ENCODE peak calls at places on chromosomes 3 and 15, in nine cellular contexts. One of them, this sample, is unnamed.

GRCh38 chr15:62545392-62546227 is 380.5 kb upstream of the C2CD4B start:
- DNase-seq in astrocyte of the cerebellum: peak
- DNase-seq in hepatic stellate cell: no peak
- DNase-seq in stimulated activated CD4-positive, alpha-beta T cell treated with anti-CD3 and anti-CD28 coated beads, Interleukin-4, amount 100 ng/mL, for 48 hours: no peak
- DNase-seq in ELF-1: no peak
- DNase-seq in HEK293T: no peak
- DNase-seq in HS-27A: no peak
- DNase-seq in fibroblast of lung: peak
- DNase-seq in ovary: no peak
- DNase-seq in this sample: no peak

GRCh38 chr3:174986685-174987084 is 127.6 kb downstream of the NAALADL2 start:
- DNase-seq in astrocyte of the cerebellum: no peak
- DNase-seq in hepatic stellate cell: peak
- DNase-seq in stimulated activated CD4-positive, alpha-beta T cell treated with anti-CD3 and anti-CD28 coated beads, Interleukin-4, amount 100 ng/mL, for 48 hours: no peak
- DNase-seq in ELF-1: no peak
- DNase-seq in HEK293T: no peak
- DNase-seq in HS-27A: no peak
- DNase-seq in fibroblast of lung: peak
- DNase-seq in ovary: no peak
- DNase-seq in this sample: no peak

GRCh38 chr3:14780927-14781507 is 37.7 kb upstream of the FGD5 start:
- DNase-seq in astrocyte of the cerebellum: no peak
- DNase-seq in hepatic stellate cell: peak
- DNase-seq in stimulated activated CD4-positive, alpha-beta T cell treated with anti-CD3 and anti-CD28 coated beads, Interleukin-4, amount 100 ng/mL, for 48 hours: peak
- DNase-seq in ELF-1: peak
- DNase-seq in HEK293T: peak
- DNase-seq in HS-27A: no peak
- DNase-seq in fibroblast of lung: peak
- DNase-seq in ovary: peak
- DNase-seq in this sample: peak

GRCh38 chr3:24199775-24200247 is 254.7 kb downstream of the NR1D2 start:
- DNase-seq in astrocyte of the cerebellum: peak
- DNase-seq in hepatic stellate cell: peak
- DNase-seq in stimulated activated CD4-positive, alpha-beta T cell treated with anti-CD3 and anti-CD28 coated beads, Interleukin-4, amount 100 ng/mL, for 48 hours: no peak
- DNase-seq in ELF-1: no peak
- DNase-seq in HEK293T: no peak
- DNase-seq in HS-27A: no peak
- DNase-seq in fibroblast of lung: peak
- DNase-seq in ovary: no peak
- DNase-seq in this sample: no peak

GRCh38 chr3:148950806-148951205 is 40.5 kb upstream of the GYG1 start:
- DNase-seq in astrocyte of the cerebellum: no peak
- DNase-seq in hepatic stellate cell: no peak
- DNase-seq in stimulated activated CD4-positive, alpha-beta T cell treated with anti-CD3 and anti-CD28 coated beads, Interleukin-4, amount 100 ng/mL, for 48 hours: no peak
- DNase-seq in ELF-1: no peak
- DNase-seq in HEK293T: peak
- DNase-seq in HS-27A: no peak
- DNase-seq in fibroblast of lung: no peak
- DNase-seq in ovary: no peak
- DNase-seq in this sample: no peak

GRCh38 chr15:80242132-80242769 is 9.8 kb downstream of the CTXND1 start:
- DNase-seq in astrocyte of the cerebellum: no peak
- DNase-seq in hepatic stellate cell: no peak
- DNase-seq in stimulated activated CD4-positive, alpha-beta T cell treated with anti-CD3 and anti-CD28 coated beads, Interleukin-4, amount 100 ng/mL, for 48 hours: peak
- DNase-seq in ELF-1: peak
- DNase-seq in HEK293T: peak
- DNase-seq in HS-27A: no peak
- DNase-seq in fibroblast of lung: peak
- DNase-seq in ovary: no peak
- DNase-seq in this sample: peak

GRCh38 chr3:97425002-97425401 is 339.6 kb upstream of the ARL6 start:
- DNase-seq in astrocyte of the cerebellum: no peak
- DNase-seq in hepatic stellate cell: no peak
- DNase-seq in stimulated activated CD4-positive, alpha-beta T cell treated with anti-CD3 and anti-CD28 coated beads, Interleukin-4, amount 100 ng/mL, for 48 hours: no peak
- DNase-seq in ELF-1: no peak
- DNase-seq in HEK293T: no peak
- DNase-seq in HS-27A: no peak
- DNase-seq in fibroblast of lung: no peak
- DNase-seq in ovary: no peak
- DNase-seq in this sample: no peak

GRCh38 chr15:63531586-63531985 is 27.2 kb downstream of the USP3 start:
- DNase-seq in astrocyte of the cerebellum: no peak
- DNase-seq in hepatic stellate cell: no peak
- DNase-seq in stimulated activated CD4-positive, alpha-beta T cell treated with anti-CD3 and anti-CD28 coated beads, Interleukin-4, amount 100 ng/mL, for 48 hours: no peak
- DNase-seq in ELF-1: no peak
- DNase-seq in HEK293T: peak
- DNase-seq in HS-27A: no peak
- DNase-seq in fibroblast of lung: no peak
- DNase-seq in ovary: no peak
- DNase-seq in this sample: no peak

GRCh38 chr3:43451670-43452254 is 165.4 kb downstream of the SNRK start:
- DNase-seq in astrocyte of the cerebellum: no peak
- DNase-seq in hepatic stellate cell: no peak
- DNase-seq in stimulated activated CD4-positive, alpha-beta T cell treated with anti-CD3 and anti-CD28 coated beads, Interleukin-4, amount 100 ng/mL, for 48 hours: no peak
- DNase-seq in ELF-1: no peak
- DNase-seq in HEK293T: no peak
- DNase-seq in HS-27A: no peak
- DNase-seq in fibroblast of lung: no peak
- DNase-seq in ovary: no peak
- DNase-seq in this sample: no peak

GRCh38 chr3:63937661-63938651 is 25.8 kb upstream of the SCAANT1 start:
- DNase-seq in astrocyte of the cerebellum: no peak
- DNase-seq in hepatic stellate cell: no peak
- DNase-seq in stimulated activated CD4-positive, alpha-beta T cell treated with anti-CD3 and anti-CD28 coated beads, Interleukin-4, amount 100 ng/mL, for 48 hours: no peak
- DNase-seq in ELF-1: no peak
- DNase-seq in HEK293T: no peak
- DNase-seq in HS-27A: no peak
- DNase-seq in fibroblast of lung: no peak
- DNase-seq in ovary: no peak
- DNase-seq in this sample: no peak

GRCh38 chr3:133412511-133413165 is 12.8 kb downstream of the BFSP2 start:
- DNase-seq in astrocyte of the cerebellum: no peak
- DNase-seq in hepatic stellate cell: peak
- DNase-seq in stimulated activated CD4-positive, alpha-beta T cell treated with anti-CD3 and anti-CD28 coated beads, Interleukin-4, amount 100 ng/mL, for 48 hours: no peak
- DNase-seq in ELF-1: peak
- DNase-seq in HEK293T: no peak
- DNase-seq in HS-27A: no peak
- DNase-seq in fibroblast of lung: no peak
- DNase-seq in ovary: no peak
- DNase-seq in this sample: no peak

GRCh38 chr3:131081224-131081623 is 54.5 kb downstream of the NEK11 start:
- DNase-seq in astrocyte of the cerebellum: peak
- DNase-seq in hepatic stellate cell: no peak
- DNase-seq in stimulated activated CD4-positive, alpha-beta T cell treated with anti-CD3 and anti-CD28 coated beads, Interleukin-4, amount 100 ng/mL, for 48 hours: no peak
- DNase-seq in ELF-1: no peak
- DNase-seq in HEK293T: no peak
- DNase-seq in HS-27A: no peak
- DNase-seq in fibroblast of lung: peak
- DNase-seq in ovary: no peak
- DNase-seq in this sample: no peak